ENCODE peak calls at places on chromosome 4, in four cellular contexts. H is cardiac muscle cell, M is lower lobe of right lung, D is AG10803. N is an unnamed sample.

GRCh38 chr4:52550186-52550585 is 108.9 kb downstream of the USP46 start:
- DNase-seq in D (no peak), M (no peak), H (no peak), N (no peak)

GRCh38 chr4:153022233-153022632 is 86.1 kb downstream of the FHDC1 start:
- DNase-seq in M (peak), H (no peak), D (no peak), N (no peak)

GRCh38 chr4:103204114-103204513 is 6.0 kb upstream of the CENPE start:
- DNase-seq in D (peak), M (no peak), H (peak), N (no peak)

GRCh38 chr4:170089743-170090666 is at the start of gene AADAT:
- DNase-seq in D (peak), M (peak), H (peak), N (peak)

GRCh38 chr4:152663203-152664066 is 16.4 kb downstream of the TMEM154 start:
- DNase-seq in H (no peak), M (no peak), D (peak), N (no peak)

GRCh38 chr4:180455226-180455625 is 1788.0 kb upstream of the TENM3 start:
- DNase-seq in H (no peak), D (no peak), M (no peak), N (peak)

GRCh38 chr4:22551550-22551949 is 35.7 kb upstream of the ADGRA3 start:
- DNase-seq in D (no peak), M (no peak), H (peak), N (no peak)

GRCh38 chr4:88796545-88796944 is 98.9 kb upstream of the NAP1L5 start:
- DNase-seq in D (no peak), M (no peak), H (no peak), N (no peak)

GRCh38 chr4:184962125-184962638 is 56.1 kb upstream of the HELT start:
- DNase-seq in M (no peak), D (no peak), H (no peak), N (no peak)

GRCh38 chr4:159719531-159719930 is 616.7 kb downstream of the RAPGEF2 start:
- DNase-seq in H (no peak), D (no peak), M (no peak), N (no peak)

GRCh38 chr4:88291003-88291402 is 6.6 kb upstream of the PPM1K start:
- DNase-seq in D (no peak), H (peak), M (no peak), N (no peak)

GRCh38 chr4:109977854-109978501 is 65.3 kb downstream of the EGF start:
- DNase-seq in M (no peak), D (peak), H (peak), N (no peak)

GRCh38 chr4:53635697-53636483 is 44.6 kb upstream of the LNX1 start:
- DNase-seq in H (no peak), D (no peak), M (no peak), N (no peak)

GRCh38 chr4:108881190-108881589 is 118.3 kb upstream of the ETNPPL start:
- DNase-seq in H (peak), D (peak), M (no peak), N (no peak)

GRCh38 chr4:183576701-183577100 is 71.8 kb downstream of the ING2 start:
- DNase-seq in D (peak), H (peak), M (no peak), N (no peak)

GRCh38 chr4:175671491-175671934 is 140.6 kb downstream of the GPM6A start:
- DNase-seq in M (no peak), H (no peak), D (no peak), N (no peak)

GRCh38 chr4:590313-590841 is 14.3 kb upstream of the TMEM271 start:
- DNase-seq in H (no peak), D (no peak), M (no peak), N (no peak)

GRCh38 chr4:119314356-119314755 is 7.6 kb downstream of the FABP2 start:
- DNase-seq in M (no peak), H (peak), D (peak), N (no peak)

GRCh38 chr4:64582492-64582891 is 173.2 kb upstream of the TECRL start:
- DNase-seq in D (no peak), M (no peak), H (no peak), N (no peak)

GRCh38 chr4:26141916-26142638 is 178.7 kb upstream of the RBPJ start:
- DNase-seq in H (peak), D (peak), M (no peak), N (no peak)

GRCh38 chr4:88818650-88819470 is 121.2 kb upstream of the NAP1L5 start:
- DNase-seq in D (peak), H (peak), M (no peak), N (peak)

GRCh38 chr4:97144199-97144598 is 999.1 kb downstream of the STPG2 start:
- DNase-seq in M (no peak), D (no peak), H (no peak), N (no peak)

GRCh38 chr4:90137545-90137944 is 10.4 kb downstream of the CCSER1 start:
- DNase-seq in D (no peak), M (no peak), H (no peak), N (no peak)

GRCh38 chr4:113057891-113058290 is 8.4 kb downstream of the ANK2 start:
- DNase-seq in H (no peak), M (no peak), D (peak), N (no peak)

GRCh38 chr4:83361416-83362196 is 27.0 kb upstream of the HPSE start:
- DNase-seq in D (no peak), M (no peak), H (no peak), N (peak)

GRCh38 chr4:107857741-107858140 is 33.0 kb downstream of the SGMS2 start:
- DNase-seq in M (no peak), D (no peak), H (no peak), N (no peak)

GRCh38 chr4:11548529-11549176 is 120.0 kb upstream of the HS3ST1 start:
- DNase-seq in M (no peak), H (peak), D (no peak), N (no peak)

GRCh38 chr4:87543835-87544461 is 14.8 kb upstream of the SPARCL1 start:
- DNase-seq in D (peak), H (peak), M (no peak), N (peak)

GRCh38 chr4:184801781-184802180 is 24.0 kb downstream of the ACSL1 start:
- DNase-seq in M (no peak), D (peak), H (no peak), N (no peak)

GRCh38 chr4:29852537-29852936 is 867.6 kb upstream of the PCDH7 start:
- DNase-seq in M (no peak), D (no peak), H (no peak), N (no peak)

GRCh38 chr4:108940086-108941033 is 177.5 kb upstream of the ETNPPL start:
- DNase-seq in M (no peak), D (no peak), H (no peak), N (no peak)

GRCh38 chr4:122602277-122603142 is 18.4 kb downstream of the IL21 start:
- DNase-seq in M (no peak), H (peak), D (peak), N (peak)

DNA sequence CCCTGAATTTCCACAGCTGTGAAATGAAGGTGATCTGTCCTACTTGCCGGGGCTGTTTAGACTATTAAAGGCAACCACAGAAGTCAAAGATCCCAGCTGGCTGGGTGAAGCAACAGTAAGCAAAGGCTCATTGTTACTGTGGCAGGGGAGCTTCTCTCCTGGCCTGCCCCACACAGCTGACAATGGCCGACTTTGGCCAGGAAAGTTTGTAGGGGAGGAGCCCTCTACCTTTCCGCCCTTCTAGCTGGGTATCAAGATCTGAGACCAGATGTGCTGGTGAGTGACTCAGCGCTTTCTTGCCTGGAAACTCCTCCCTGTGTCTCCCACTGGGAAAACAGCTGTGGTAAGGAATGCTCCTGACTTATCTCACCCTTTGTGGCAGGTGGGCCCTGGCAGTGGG is 21.1 kb downstream of the RASSF6 start:
- DNase-seq in D (peak), M (no peak), H (peak), N (peak)
- H3K4me3 ChIP-seq in D (no peak), M (no peak), H (no peak), N (no peak)

DNA sequence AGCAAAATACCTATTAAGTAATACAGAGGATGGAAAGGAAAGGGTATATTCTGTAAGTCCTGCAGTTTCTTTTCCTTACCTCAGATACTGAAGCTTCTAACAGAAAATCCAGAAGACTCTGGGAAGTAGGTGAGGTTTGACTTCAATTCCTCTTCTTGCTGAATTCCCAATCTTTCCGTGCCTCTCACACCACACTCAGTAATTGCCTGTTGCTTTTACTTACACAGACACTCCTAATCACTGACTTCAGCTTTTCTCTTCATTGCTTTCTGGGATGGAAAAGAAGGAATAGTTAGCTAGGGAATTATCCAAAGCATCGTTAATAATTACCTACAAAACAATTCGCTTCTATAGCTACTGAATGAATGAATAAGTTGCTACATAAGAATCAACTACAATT is 163.6 kb downstream of the FBXO8 start:
- DNase-seq in D (no peak), M (no peak), H (no peak), N (no peak)
- H3K4me3 ChIP-seq in D (peak), M (no peak), H (peak), N (no peak)

GRCh38 chr4:115973768-115974167 is 860.3 kb upstream of the NDST4 start:
- DNase-seq in D (no peak), H (no peak), M (no peak), N (peak)
- H3K4me3 ChIP-seq in D (no peak), H (no peak), M (no peak), N (no peak)

DNA sequence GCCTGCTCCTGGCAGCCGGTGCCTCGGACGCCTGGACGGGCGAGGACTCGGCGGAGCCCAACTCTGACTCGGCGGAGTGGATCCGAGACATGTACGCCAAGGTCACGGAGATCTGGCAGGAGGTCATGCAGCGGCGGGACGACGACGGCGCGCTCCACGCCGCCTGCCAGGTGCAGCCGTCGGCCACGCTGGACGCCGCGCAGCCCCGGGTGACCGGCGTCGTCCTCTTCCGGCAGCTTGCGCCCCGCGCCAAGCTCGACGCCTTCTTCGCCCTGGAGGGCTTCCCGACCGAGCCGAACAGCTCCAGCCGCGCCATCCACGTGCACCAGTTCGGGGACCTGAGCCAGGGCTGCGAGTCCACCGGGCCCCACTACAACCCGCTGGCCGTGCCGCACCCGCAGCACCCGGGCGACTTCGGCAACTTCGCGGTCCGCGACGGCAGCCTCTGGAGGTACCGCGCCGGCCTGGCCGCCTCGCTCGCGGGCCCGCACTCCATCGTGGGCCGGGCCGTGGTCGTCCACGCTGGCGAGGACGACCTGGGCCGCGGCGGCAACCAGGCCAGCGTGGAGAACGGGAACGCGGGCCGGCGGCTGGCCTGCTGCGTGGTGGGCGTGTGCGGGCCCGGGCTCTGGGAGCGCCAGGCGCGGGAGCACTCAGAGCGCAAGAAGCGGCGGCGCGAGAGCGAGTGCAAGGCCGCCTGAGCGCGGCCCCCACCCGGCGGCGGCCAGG is 4.3 kb downstream of the SOD3 start:
- DNase-seq in M (peak), H (peak), D (no peak), N (no peak)
- H3K4me3 ChIP-seq in M (peak), H (no peak), D (no peak), N (peak)

DNA sequence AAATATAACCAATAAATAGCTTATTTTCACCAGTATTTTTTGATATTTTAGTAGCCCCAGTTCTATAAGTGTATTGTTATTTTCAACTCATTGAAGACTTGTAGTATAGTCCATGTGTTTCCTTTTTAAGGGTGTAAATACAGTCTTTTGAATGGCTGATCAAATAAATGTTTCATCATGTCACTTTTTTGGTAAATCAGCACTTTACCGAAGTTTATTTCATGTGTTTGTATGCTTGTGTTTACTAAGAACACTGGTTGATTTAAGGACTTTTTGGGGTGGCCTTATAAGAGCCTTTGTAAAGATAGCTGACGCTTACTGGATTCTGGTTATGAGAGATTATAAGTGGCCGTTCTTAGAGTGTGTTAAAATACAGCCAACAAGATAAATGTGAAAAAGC is 2.6 kb downstream of the UBE2K start:
- DNase-seq in M (no peak), D (no peak), H (no peak), N (no peak)
- H3K4me3 ChIP-seq in M (peak), D (peak), H (peak), N (no peak)

GRCh38 chr4:10032625-10033024 is 11.3 kb upstream of the SLC2A9 start:
- DNase-seq in D (peak), H (peak), M (no peak), N (no peak)
- H3K4me3 ChIP-seq in D (no peak), H (no peak), M (no peak), N (no peak)

GRCh38 chr4:3074078-3074845 is at the start of the genes HTT and HTT-AS:
- DNase-seq in M (peak), H (peak), D (peak), N (peak)

GRCh38 chr4:3074846-3075651 is 568 bp downstream of the HTT start:
- DNase-seq in H (peak), D (peak), M (peak), N (no peak)

GRCh38 chr4:3077796-3078195 is 3.3 kb downstream of the HTT start:
- DNase-seq in H (no peak), M (no peak), D (no peak), N (no peak)

GRCh38 chr4:3073158-3074077 is 920 bp downstream of the HTT-AS start:
- DNase-seq in H (no peak), M (peak), D (no peak), N (no peak)

GRCh38 chr4:3075652-3075981 is 1.1 kb downstream of the HTT start:
- DNase-seq in M (no peak), D (no peak), H (no peak), N (no peak)
- H3K4me3 ChIP-seq in M (peak), D (peak), H (peak), N (peak)

GRCh38 chr4:56426273-56426672 is 9.1 kb downstream of the PPAT start:
- DNase-seq in M (no peak), D (no peak), H (no peak), N (no peak)
- H3K4me3 ChIP-seq in M (no peak), D (no peak), H (no peak), N (no peak)

GRCh38 chr4:177696438-177696966 is 254.3 kb upstream of the AGA start:
- DNase-seq in M (no peak), D (no peak), H (no peak), N (peak)
- H3K4me3 ChIP-seq in M (no peak), D (no peak), H (no peak), N (no peak)

N was measured in iPS DF 6.9.